ENCODE peak calls at places on chromosomes 6 and 20, in five cellular contexts. K is HFFc6; R is activated T-helper 9 cell treated with anti-CD3 and anti-CD28 coated beads, Interleukin-2, amount 50 U/mL, for 16 hours; J is activated CD4-positive, alpha-beta T cell treated with anti-CD3 and anti-CD28 coated beads, Interleukin-2, amount 50 U/mL, for 48 hours; Z is left ventricle myocardium superior. Y is an unnamed sample.

GRCh38 chr6:40353967-40354452 is 233.2 kb downstream of the LRFN2 start:
- DNase-seq in J (no peak), K (no peak), Z (no peak), R (no peak), Y (no peak)

GRCh38 chr6:52735071-52735470 is 28.2 kb downstream of the GSTA2 start:
- DNase-seq in R (no peak), Z (no peak), K (no peak), J (no peak), Y (no peak)

GRCh38 chr6:145015739-145016558 is 719.4 kb downstream of the EPM2A start:
- DNase-seq in R (no peak), J (peak), K (peak), Z (no peak), Y (peak)

GRCh38 chr6:112193535-112194051 is 60.8 kb downstream of the LAMA4 start:
- DNase-seq in K (no peak), Z (no peak), R (no peak), J (no peak), Y (no peak)

GRCh38 chr6:43780891-43781571 is 11.0 kb downstream of the VEGFA start:
- DNase-seq in K (no peak), R (no peak), Z (no peak), J (no peak), Y (no peak)

GRCh38 chr6:37052027-37052628 is 46.7 kb downstream of the FGD2 start:
- DNase-seq in Z (no peak), J (peak), K (no peak), R (no peak), Y (no peak)

GRCh38 chr6:35473075-35473848 is 5.1 kb downstream of the RPL10A start:
- DNase-seq in J (peak), K (no peak), R (no peak), Z (no peak), Y (no peak)

GRCh38 chr6:39471954-39472659 is 149.6 kb upstream of the KCNK16 start:
- DNase-seq in K (no peak), J (no peak), Z (no peak), R (no peak), Y (no peak)

GRCh38 chr6:157381631-157382621 is 936 bp downstream of the ZDHHC14 start:
- DNase-seq in J (peak), K (peak), R (peak), Z (peak), Y (peak)

GRCh38 chr6:43544461-43544860 is 27.6 kb downstream of the POLR1C start:
- DNase-seq in R (no peak), Z (no peak), J (no peak), K (no peak), Y (no peak)

GRCh38 chr20:3407426-3408250 is at the start of gene DNAAF9:
- DNase-seq in K (peak), J (peak), Z (peak), R (peak), Y (peak)

GRCh38 chr6:131828080-131828479 is 20.3 kb downstream of the ENPP1 start:
- DNase-seq in Z (no peak), K (peak), R (no peak), J (no peak), Y (peak)

GRCh38 chr20:38203337-38204003 is 38.4 kb upstream of the TGM2 start:
- DNase-seq in K (no peak), J (no peak), R (no peak), Z (no peak), Y (no peak)

GRCh38 chr6:43461936-43462335 is 6.6 kb upstream of the DLK2 start:
- DNase-seq in R (no peak), Z (no peak), K (no peak), J (no peak), Y (no peak)

Y was measured in iris pigment epithelial cell.